ENCODE peak calls at places on chromosomes 3 and 15, in eight cellular contexts. One of them, this sample, is unnamed.

GRCh38 chr3:165273411-165273810 is 77.2 kb upstream of the SLITRK3 start:
- DNase-seq in esophagus squamous epithelium: no peak
- DNase-seq in sigmoid colon: no peak
- DNase-seq in prostate gland: no peak
- DNase-seq in transverse colon: no peak
- DNase-seq in uterus: no peak
- DNase-seq in testis: no peak
- DNase-seq in ovary: no peak
- DNase-seq in this sample: no peak

GRCh38 chr15:52163321-52164190 is 27.6 kb downstream of the GNB5 start:
- DNase-seq in esophagus squamous epithelium: no peak
- DNase-seq in sigmoid colon: no peak
- DNase-seq in prostate gland: no peak
- DNase-seq in transverse colon: no peak
- DNase-seq in uterus: no peak
- DNase-seq in testis: peak; percentile 72
- DNase-seq in ovary: no peak
- DNase-seq in this sample: no peak

GRCh38 chr3:13161021-13161759 is 88.0 kb upstream of the IQSEC1 start:
- DNase-seq in esophagus squamous epithelium: no peak
- DNase-seq in sigmoid colon: peak; percentile 44
- DNase-seq in prostate gland: no peak
- DNase-seq in transverse colon: no peak
- DNase-seq in uterus: no peak
- DNase-seq in testis: no peak
- DNase-seq in ovary: no peak
- DNase-seq in this sample: no peak

GRCh38 chr15:36612063-36612788 is 32.8 kb downstream of the CDIN1 start:
- DNase-seq in esophagus squamous epithelium: no peak
- DNase-seq in sigmoid colon: no peak
- DNase-seq in prostate gland: no peak
- DNase-seq in transverse colon: no peak
- DNase-seq in uterus: no peak
- DNase-seq in testis: no peak
- DNase-seq in ovary: no peak
- DNase-seq in this sample: no peak

GRCh38 chr15:40115670-40116093 is 7.0 kb upstream of the BMF start:
- DNase-seq in esophagus squamous epithelium: no peak
- DNase-seq in sigmoid colon: no peak
- DNase-seq in prostate gland: no peak
- DNase-seq in transverse colon: peak; percentile 78
- DNase-seq in uterus: no peak
- DNase-seq in testis: peak; percentile 35
- DNase-seq in ovary: no peak
- DNase-seq in this sample: no peak

GRCh38 chr3:41365973-41366372 is 166.7 kb downstream of the CTNNB1 start:
- DNase-seq in esophagus squamous epithelium: no peak
- DNase-seq in sigmoid colon: no peak
- DNase-seq in prostate gland: no peak
- DNase-seq in transverse colon: no peak
- DNase-seq in uterus: no peak
- DNase-seq in testis: no peak
- DNase-seq in ovary: no peak
- DNase-seq in this sample: no peak

GRCh38 chr3:116517308-116517707 is 72.0 kb upstream of the LSAMP start:
- DNase-seq in esophagus squamous epithelium: no peak
- DNase-seq in sigmoid colon: no peak
- DNase-seq in prostate gland: no peak
- DNase-seq in transverse colon: no peak
- DNase-seq in uterus: no peak
- DNase-seq in testis: no peak
- DNase-seq in ovary: no peak
- DNase-seq in this sample: no peak

GRCh38 chr3:172519241-172519640 is 4.0 kb downstream of the TNFSF10 start:
- DNase-seq in esophagus squamous epithelium: no peak
- DNase-seq in sigmoid colon: no peak
- DNase-seq in prostate gland: no peak
- DNase-seq in transverse colon: no peak
- DNase-seq in uterus: no peak
- DNase-seq in testis: no peak
- DNase-seq in ovary: no peak
- DNase-seq in this sample: no peak

GRCh38 chr3:129974451-129975331 is at the start of gene TRH:
- DNase-seq in esophagus squamous epithelium: no peak
- DNase-seq in sigmoid colon: no peak
- DNase-seq in prostate gland: no peak
- DNase-seq in transverse colon: no peak
- DNase-seq in uterus: no peak
- DNase-seq in testis: no peak
- DNase-seq in ovary: no peak
- DNase-seq in this sample: no peak

GRCh38 chr3:21185816-21186314 is 565.1 kb downstream of the ZNF385D start:
- DNase-seq in esophagus squamous epithelium: no peak
- DNase-seq in sigmoid colon: no peak
- DNase-seq in prostate gland: no peak
- DNase-seq in transverse colon: no peak
- DNase-seq in uterus: no peak
- DNase-seq in testis: no peak
- DNase-seq in ovary: no peak
- DNase-seq in this sample: no peak

GRCh38 chr15:71328453-71328852 is 213.2 kb downstream of the THSD4 start:
- DNase-seq in esophagus squamous epithelium: no peak
- DNase-seq in sigmoid colon: no peak
- DNase-seq in prostate gland: no peak
- DNase-seq in transverse colon: no peak
- DNase-seq in uterus: no peak
- DNase-seq in testis: no peak
- DNase-seq in ovary: no peak
- DNase-seq in this sample: no peak

GRCh38 chr3:192887047-192887446 is 30.6 kb downstream of the MB21D2 start:
- DNase-seq in esophagus squamous epithelium: no peak
- DNase-seq in sigmoid colon: no peak
- DNase-seq in prostate gland: no peak
- DNase-seq in transverse colon: no peak
- DNase-seq in uterus: no peak
- DNase-seq in testis: no peak
- DNase-seq in ovary: no peak
- DNase-seq in this sample: no peak

GRCh38 chr3:105187340-105187739 is 179.4 kb upstream of the ALCAM start:
- DNase-seq in esophagus squamous epithelium: no peak
- DNase-seq in sigmoid colon: no peak
- DNase-seq in prostate gland: no peak
- DNase-seq in transverse colon: no peak
- DNase-seq in uterus: no peak
- DNase-seq in testis: no peak
- DNase-seq in ovary: no peak
- DNase-seq in this sample: no peak

GRCh38 chr3:169940486-169941181 is 26.0 kb upstream of the SEC62 start:
- DNase-seq in esophagus squamous epithelium: no peak
- DNase-seq in sigmoid colon: no peak
- DNase-seq in prostate gland: no peak
- DNase-seq in transverse colon: no peak
- DNase-seq in uterus: no peak
- DNase-seq in testis: no peak
- DNase-seq in ovary: no peak
- DNase-seq in this sample: no peak

GRCh38 chr3:53846134-53846850 is at the start of the genes CHDH and IL17RB:
- DNase-seq in esophagus squamous epithelium: no peak
- DNase-seq in sigmoid colon: no peak
- DNase-seq in prostate gland: peak; percentile 85
- DNase-seq in transverse colon: peak; percentile 84
- DNase-seq in uterus: peak; percentile 69
- DNase-seq in testis: peak; percentile 77
- DNase-seq in ovary: peak; percentile 78
- DNase-seq in this sample: no peak

GRCh38 chr3:195546130-195546560 is 3.0 kb upstream of the PPP1R2 start:
- DNase-seq in esophagus squamous epithelium: no peak
- DNase-seq in sigmoid colon: peak; percentile 86
- DNase-seq in prostate gland: peak; percentile 54
- DNase-seq in transverse colon: peak; percentile 26
- DNase-seq in uterus: peak; percentile 54
- DNase-seq in testis: no peak
- DNase-seq in ovary: no peak
- DNase-seq in this sample: peak; percentile 91

GRCh38 chr3:53650424-53650823 is 156.0 kb downstream of the CACNA1D start:
- DNase-seq in esophagus squamous epithelium: no peak
- DNase-seq in sigmoid colon: no peak
- DNase-seq in prostate gland: no peak
- DNase-seq in transverse colon: no peak
- DNase-seq in uterus: no peak
- DNase-seq in testis: no peak
- DNase-seq in ovary: no peak
- DNase-seq in this sample: no peak

GRCh38 chr15:77076325-77076915 is 5.5 kb upstream of the TSPAN3 start:
- DNase-seq in esophagus squamous epithelium: no peak
- DNase-seq in sigmoid colon: no peak
- DNase-seq in prostate gland: no peak
- DNase-seq in transverse colon: no peak
- DNase-seq in uterus: no peak
- DNase-seq in testis: no peak
- DNase-seq in ovary: no peak
- DNase-seq in this sample: no peak

GRCh38 chr3:76646921-76647562 is 392.9 kb upstream of the ROBO2 start:
- DNase-seq in esophagus squamous epithelium: no peak
- DNase-seq in sigmoid colon: no peak
- DNase-seq in prostate gland: no peak
- DNase-seq in transverse colon: no peak
- DNase-seq in uterus: no peak
- DNase-seq in testis: peak; percentile 60
- DNase-seq in ovary: no peak
- DNase-seq in this sample: no peak

GRCh38 chr3:197186887-197187588 is 111.4 kb downstream of the DLG1 start:
- DNase-seq in esophagus squamous epithelium: no peak
- DNase-seq in sigmoid colon: no peak
- DNase-seq in prostate gland: peak; percentile 32
- DNase-seq in transverse colon: no peak
- DNase-seq in uterus: no peak
- DNase-seq in testis: no peak
- DNase-seq in ovary: no peak
- DNase-seq in this sample: no peak

GRCh38 chr3:172152869-172153268 is 113.5 kb downstream of the FNDC3B start:
- DNase-seq in esophagus squamous epithelium: no peak
- DNase-seq in sigmoid colon: no peak
- DNase-seq in prostate gland: no peak
- DNase-seq in transverse colon: no peak
- DNase-seq in uterus: no peak
- DNase-seq in testis: no peak
- DNase-seq in ovary: no peak
- DNase-seq in this sample: no peak

GRCh38 chr3:43075904-43076661 is 29.8 kb downstream of the POMGNT2 start:
- DNase-seq in esophagus squamous epithelium: no peak
- DNase-seq in sigmoid colon: no peak
- DNase-seq in prostate gland: no peak
- DNase-seq in transverse colon: no peak
- DNase-seq in uterus: no peak
- DNase-seq in testis: no peak
- DNase-seq in ovary: no peak
- DNase-seq in this sample: no peak

GRCh38 chr3:193132247-193132646 is 108.8 kb upstream of the PLAAT1 start:
- DNase-seq in esophagus squamous epithelium: no peak
- DNase-seq in sigmoid colon: no peak
- DNase-seq in prostate gland: no peak
- DNase-seq in transverse colon: no peak
- DNase-seq in uterus: no peak
- DNase-seq in testis: no peak
- DNase-seq in ovary: no peak
- DNase-seq in this sample: no peak

GRCh38 chr15:97679289-97679688 is 281.2 kb upstream of the ARRDC4 start:
- DNase-seq in esophagus squamous epithelium: no peak
- DNase-seq in sigmoid colon: no peak
- DNase-seq in prostate gland: no peak
- DNase-seq in transverse colon: no peak
- DNase-seq in uterus: no peak
- DNase-seq in testis: no peak
- DNase-seq in ovary: no peak
- DNase-seq in this sample: no peak
- H3K4me3 ChIP-seq in esophagus squamous epithelium: no peak overlapping the region
- H3K4me3 ChIP-seq in sigmoid colon: no peak overlapping the region
- H3K4me3 ChIP-seq in prostate gland: no peak overlapping the region
- H3K4me3 ChIP-seq in transverse colon: peak overlapping the region; percentile 19
- H3K4me3 ChIP-seq in uterus: no peak overlapping the region
- H3K4me3 ChIP-seq in testis: no peak overlapping the region
- H3K4me3 ChIP-seq in ovary: no peak overlapping the region
- H3K4me3 ChIP-seq in this sample: no peak overlapping the region

GRCh38 chr3:46955801-46956259 is 20.7 kb downstream of the CCDC12 start:
- DNase-seq in esophagus squamous epithelium: no peak
- DNase-seq in sigmoid colon: no peak
- DNase-seq in prostate gland: no peak
- DNase-seq in transverse colon: peak; percentile 5
- DNase-seq in uterus: no peak
- DNase-seq in testis: no peak
- DNase-seq in ovary: no peak
- DNase-seq in this sample: no peak
- TF ChIP-seq POLR2A in esophagus squamous epithelium: no peak
- TF ChIP-seq POLR2A in sigmoid colon: no peak
- TF ChIP-seq POLR2A in prostate gland: no peak
- TF ChIP-seq POLR2A in transverse colon: no peak
- TF ChIP-seq POLR2A in uterus: no peak
- TF ChIP-seq POLR2A in testis: no peak
- TF ChIP-seq POLR2A in ovary: no peak
- TF ChIP-seq POLR2A in this sample: no peak

GRCh38 chr3:186514296-186515002 is 29.7 kb downstream of the CRYGS start:
- DNase-seq in esophagus squamous epithelium: no peak
- DNase-seq in sigmoid colon: no peak
- DNase-seq in prostate gland: no peak
- DNase-seq in transverse colon: no peak
- DNase-seq in uterus: no peak
- DNase-seq in testis: no peak
- DNase-seq in ovary: no peak
- DNase-seq in this sample: no peak
- H3K27me3 ChIP-seq in esophagus squamous epithelium: no peaks in the 10 kb centered on the region
- H3K27me3 ChIP-seq in sigmoid colon: no peaks in the 10 kb centered on the region
- H3K27me3 ChIP-seq in prostate gland: peaks cover 5% of the 10 kb centered on the region
- H3K27me3 ChIP-seq in transverse colon: no peaks in the 10 kb centered on the region
- H3K27me3 ChIP-seq in uterus: no peaks in the 10 kb centered on the region
- H3K27me3 ChIP-seq in testis: no peaks in the 10 kb centered on the region
- H3K27me3 ChIP-seq in ovary: no peaks in the 10 kb centered on the region
- H3K27me3 ChIP-seq in this sample: no peaks in the 10 kb centered on the region

GRCh38 chr15:96412919-96413231 is 82.4 kb downstream of the NR2F2 start:
- DNase-seq in esophagus squamous epithelium: no peak
- DNase-seq in sigmoid colon: no peak
- DNase-seq in prostate gland: no peak
- DNase-seq in transverse colon: no peak
- DNase-seq in uterus: no peak
- DNase-seq in testis: no peak
- DNase-seq in ovary: no peak
- DNase-seq in this sample: no peak

GRCh38 chr15:96416218-96416933 is 85.9 kb downstream of the NR2F2 start:
- DNase-seq in esophagus squamous epithelium: no peak
- DNase-seq in sigmoid colon: no peak
- DNase-seq in prostate gland: no peak
- DNase-seq in transverse colon: no peak
- DNase-seq in uterus: no peak
- DNase-seq in testis: no peak
- DNase-seq in ovary: no peak
- DNase-seq in this sample: no peak

GRCh38 chr15:96416934-96417759 is 86.6 kb downstream of the NR2F2 start:
- DNase-seq in esophagus squamous epithelium: no peak
- DNase-seq in sigmoid colon: no peak
- DNase-seq in prostate gland: no peak
- DNase-seq in transverse colon: no peak
- DNase-seq in uterus: peak; percentile 26
- DNase-seq in testis: no peak
- DNase-seq in ovary: peak; percentile 35
- DNase-seq in this sample: no peak

GRCh38 chr15:96415513-96416217 is 85.2 kb downstream of the NR2F2 start:
- DNase-seq in esophagus squamous epithelium: no peak
- DNase-seq in sigmoid colon: no peak
- DNase-seq in prostate gland: no peak
- DNase-seq in transverse colon: no peak
- DNase-seq in uterus: no peak
- DNase-seq in testis: no peak
- DNase-seq in ovary: no peak
- DNase-seq in this sample: no peak

GRCh38 chr15:96414875-96415274 is 84.4 kb downstream of the NR2F2 start:
- DNase-seq in esophagus squamous epithelium: no peak
- DNase-seq in sigmoid colon: no peak
- DNase-seq in prostate gland: no peak
- DNase-seq in transverse colon: no peak
- DNase-seq in uterus: no peak
- DNase-seq in testis: no peak
- DNase-seq in ovary: no peak
- DNase-seq in this sample: no peak
- H3K4me3 ChIP-seq in esophagus squamous epithelium: no peak overlapping the region
- H3K4me3 ChIP-seq in sigmoid colon: no peak overlapping the region
- H3K4me3 ChIP-seq in prostate gland: no peak overlapping the region
- H3K4me3 ChIP-seq in transverse colon: no peak overlapping the region
- H3K4me3 ChIP-seq in uterus: no peak overlapping the region
- H3K4me3 ChIP-seq in testis: no peak overlapping the region
- H3K4me3 ChIP-seq in ovary: no peak overlapping the region
- H3K4me3 ChIP-seq in this sample: no peak overlapping the region